ENCODE peak calls at places on chromosomes 11 and 22, in nine cellular contexts. P, G, W, O, N, X, H, I and L are unnamed samples. For H3K9me3, the result is how much of the 10 kb centered on the place peaks cover.

GRCh38 chr22:46111645-46112306 is 38.5 kb upstream of the PPARA start:
- DNase-seq in P (no peak), N (peak), O (peak), X (no peak), H (no peak), I (peak), W (no peak), G (peak), L (peak)

GRCh38 chr22:42039271-42039670 is 31.3 kb downstream of the NAGA start:
- DNase-seq in H (no peak), W (no peak), P (no peak), I (no peak), G (no peak), X (no peak), N (no peak), O (no peak), L (no peak)

GRCh38 chr22:33971561-33971961 is 51.3 kb upstream of the LARGE1 start:
- DNase-seq in W (no peak), O (no peak), H (no peak), N (no peak), G (no peak), X (no peak), P (no peak), I (no peak), L (no peak)

GRCh38 chr11:83609181-83609580 is 323.0 kb upstream of the CCDC90B start:
- DNase-seq in N (no peak), I (no peak), W (no peak), X (no peak), G (no peak), O (no peak), P (no peak), H (no peak), L (no peak)

GRCh38 chr11:74035264-74035663 is 26.4 kb upstream of the UCP3 start:
- DNase-seq in H (no peak), W (no peak), G (no peak), O (no peak), N (no peak), X (no peak), P (no peak), I (no peak), L (no peak)

GRCh38 chr11:70921804-70922203 is 330.6 kb downstream of the SHANK2 start:
- DNase-seq in W (no peak), X (no peak), G (no peak), O (no peak), N (no peak), H (no peak), P (no peak), I (no peak), L (no peak)

GRCh38 chr22:37222440-37222971 is 10.2 kb upstream of the SSTR3 start:
- DNase-seq in P (no peak), H (no peak), G (no peak), N (no peak), X (no peak), O (no peak), I (no peak), W (no peak), L (no peak)

GRCh38 chr11:72579816-72580647 is 94.2 kb downstream of the PDE2A start:
- DNase-seq in H (no peak), I (no peak), X (peak), N (peak), O (no peak), W (no peak), G (no peak), P (no peak), L (peak)

GRCh38 chr11:1224491-1225385 is 1.9 kb downstream of the MUC5B start:
- DNase-seq in W (no peak), G (no peak), X (peak), N (no peak), I (no peak), H (no peak), P (peak), O (peak), L (peak)

GRCh38 chr22:46220921-46221320 is 29.2 kb downstream of the CDPF1 start:
- DNase-seq in H (no peak), W (no peak), G (no peak), O (no peak), I (no peak), P (no peak), N (no peak), X (no peak), L (no peak)

GRCh38 chr11:126499124-126499752 is 143.8 kb downstream of the ST3GAL4 start:
- DNase-seq in G (no peak), O (no peak), H (no peak), P (no peak), I (no peak), X (no peak), W (no peak), N (no peak), L (no peak)

DNA sequence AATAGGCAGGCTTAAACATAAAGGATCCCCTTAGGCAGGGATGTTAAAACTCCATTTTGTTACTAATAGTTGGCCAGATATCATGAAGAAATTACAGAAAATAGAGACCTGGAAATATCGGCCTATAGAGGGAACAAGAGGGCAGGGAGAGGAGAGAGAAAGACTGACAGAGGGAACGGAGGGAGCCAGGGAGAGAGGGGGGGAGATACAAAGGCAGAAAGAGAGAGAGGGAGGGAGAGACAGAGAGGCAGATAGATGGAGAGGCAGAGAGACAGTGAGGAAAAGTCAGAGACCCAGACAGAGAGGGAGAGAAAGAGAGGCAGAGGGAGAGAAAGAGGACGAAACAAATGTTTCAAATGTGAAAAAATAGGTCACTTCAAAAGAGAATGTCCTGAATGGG is 53.5 kb downstream of the ZNF280B start:
- DNase-seq in P (no peak), G (no peak), O (no peak), W (no peak), X (no peak), H (no peak), I (no peak), N (no peak), L (no peak)
- H3K9me3 ChIP-seq in P (under half), G (under half), O (under half), W (under half), X (under half), H (under half), I (under half), N (under half), L (under half)

GRCh38 chr11:32333335-32333991 is 101.9 kb downstream of the WT1 start:
- DNase-seq in X (peak), H (no peak), N (peak), I (peak), W (no peak), G (peak), P (peak), O (peak), L (no peak)
- TF ChIP-seq CTCF in X (peak), H (peak), N (peak), I (no peak), W (no peak), G (peak), P (no peak), O (peak), L (no peak)

GRCh38 chr22:48342732-48343131 is 1484.9 kb downstream of the BRD1 start:
- DNase-seq in P (no peak), O (no peak), G (no peak), X (peak), N (no peak), H (no peak), W (no peak), I (no peak), L (no peak)
- H3K9me3 ChIP-seq in P (under half), O (under half), G (under half), X (under half), N (under half), H (under half), W (under half), I (under half), L (under half)

DNA sequence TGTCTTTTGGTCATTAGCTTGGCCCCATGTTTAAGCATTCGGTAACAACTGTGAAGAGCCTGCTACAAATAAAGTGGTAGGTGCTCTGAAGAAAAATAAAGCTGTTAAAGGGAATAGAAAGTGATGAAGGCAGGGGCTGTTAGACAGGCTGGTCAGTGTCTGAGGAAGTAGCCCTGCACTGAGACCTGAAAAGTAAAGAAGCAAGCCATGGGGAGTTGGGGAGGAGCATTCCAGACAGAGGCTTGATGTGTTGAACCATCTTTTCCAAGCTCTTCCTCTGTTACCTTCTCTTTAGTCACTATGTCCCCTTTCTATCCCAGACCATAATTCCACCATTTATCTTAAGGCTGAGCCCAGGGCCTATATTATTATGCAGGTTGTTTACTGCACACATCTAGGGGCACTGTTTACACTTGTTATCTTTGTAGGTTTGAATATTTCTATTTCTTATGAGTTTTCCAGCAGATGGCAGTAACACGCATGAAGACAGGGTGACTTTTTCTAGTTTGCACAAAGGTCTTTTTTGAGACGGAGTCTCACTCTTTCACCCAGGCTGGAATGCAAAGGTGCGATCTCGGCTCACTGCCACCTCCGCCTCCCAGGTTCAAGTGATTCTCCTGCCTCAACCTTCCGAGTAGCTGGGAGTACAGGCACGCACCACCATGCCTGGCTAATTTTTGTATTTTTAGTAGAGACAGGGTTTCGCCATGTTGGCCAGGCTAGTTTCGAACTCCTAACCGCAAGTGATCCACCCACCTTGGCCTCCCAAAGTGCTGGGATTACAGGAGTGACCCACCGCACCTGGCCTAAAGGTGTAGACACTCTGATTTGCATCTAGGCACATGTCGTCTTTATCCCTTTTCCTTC is 23.0 kb downstream of the ZFTA start:
- DNase-seq in P (no peak), X (no peak), O (no peak), G (no peak), N (no peak), I (no peak), W (no peak), H (no peak), L (no peak)
- TF ChIP-seq CTCF in P (no peak), X (peak), O (peak), G (peak), N (peak), I (no peak), W (peak), H (no peak), L (peak)